ENCODE peak calls at places on chromosomes 4 and X, in eight cellular contexts. H, I, T, W, A, D, U and S are unnamed samples.

GRCh38 chr4:185211641-185212040 is 2.2 kb downstream of the SNX25 start:
- DNase-seq in H (no peak), I (no peak), T (no peak), W (no peak), A (no peak), D (no peak), U (no peak), S (no peak)

GRCh38 chr4:152348670-152349069 is 187.2 kb downstream of the FBXW7 start:
- DNase-seq in H (peak), I (no peak), T (peak), W (peak), A (no peak), D (peak), U (no peak), S (peak)

GRCh38 chr4:117700111-117700892 is 334.0 kb upstream of the NDST3 start:
- DNase-seq in H (no peak), I (no peak), T (peak), W (no peak), A (no peak), D (no peak), U (no peak), S (no peak)

GRCh38 chr4:37601527-37601926 is 84.6 kb downstream of the RELL1 start:
- DNase-seq in H (peak), I (no peak), T (peak), W (peak), A (no peak), D (peak), U (peak), S (no peak)

GRCh38 chr4:11228575-11228974 is 200.1 kb downstream of the HS3ST1 start:
- DNase-seq in H (no peak), I (no peak), T (peak), W (peak), A (no peak), D (no peak), U (no peak), S (no peak)

GRCh38 chr4:152036626-152037025 is 275.8 kb upstream of the GATB start:
- DNase-seq in H (peak), I (no peak), T (no peak), W (no peak), A (no peak), D (peak), U (no peak), S (no peak)

GRCh38 chrX:47662144-47662657 is 3.2 kb upstream of the UXT start:
- DNase-seq in H (peak), I (peak), T (peak), W (peak), A (peak), D (peak), U (peak), S (no peak)

GRCh38 chr4:147591048-147591577 is 26.1 kb upstream of the TMEM184C start:
- DNase-seq in H (no peak), I (no peak), T (no peak), W (peak), A (no peak), D (no peak), U (no peak), S (no peak)

GRCh38 chrX:75131973-75132627 is 24.0 kb downstream of the ABCB7 start:
- DNase-seq in H (no peak), I (no peak), T (no peak), W (no peak), A (no peak), D (no peak), U (no peak), S (no peak)

GRCh38 chr4:39353478-39354177 is 12.5 kb downstream of the RFC1 start:
- DNase-seq in H (peak), I (peak), T (no peak), W (peak), A (no peak), D (peak), U (no peak), S (peak)

GRCh38 chr4:92305148-92305877 is 1.5 kb downstream of the GRID2 start:
- DNase-seq in H (peak), I (no peak), T (peak), W (peak), A (peak), D (peak), U (peak), S (peak)

GRCh38 chrX:34377645-34378044 is 245.5 kb upstream of the FAM47A start:
- DNase-seq in H (no peak), I (no peak), T (no peak), W (no peak), A (no peak), D (no peak), U (no peak), S (no peak)

GRCh38 chrX:34382416-34382815 is 250.3 kb upstream of the FAM47A start:
- DNase-seq in H (peak), I (no peak), T (peak), W (peak), A (no peak), D (peak), U (peak), S (no peak)

GRCh38 chrX:34381241-34381640 is 249.1 kb upstream of the FAM47A start:
- DNase-seq in H (no peak), I (no peak), T (no peak), W (peak), A (no peak), D (no peak), U (peak), S (no peak)

DNA sequence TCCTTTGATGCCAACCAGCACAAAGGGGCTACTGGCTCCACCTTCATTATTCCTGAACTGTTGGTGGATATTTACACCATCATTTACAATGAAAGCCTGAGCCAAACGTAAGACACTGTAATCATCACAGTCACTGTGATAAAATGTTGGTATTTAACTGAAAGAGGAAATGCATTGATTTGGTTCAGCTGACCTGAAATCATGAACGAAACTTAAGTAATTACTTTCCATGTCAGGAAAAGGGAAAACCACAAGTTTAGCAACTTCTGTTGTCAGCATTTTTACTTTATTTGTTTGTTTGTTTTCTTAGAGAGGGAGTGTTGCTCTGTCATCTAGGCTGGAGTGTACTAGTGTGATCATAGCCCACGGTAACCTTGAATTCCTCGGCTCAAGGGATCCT is 247.8 kb upstream of the FAM47A start:
- DNase-seq in H (no peak), I (no peak), T (no peak), W (peak), A (no peak), D (no peak), U (no peak), S (no peak)
- H3K4me3 ChIP-seq in H (no peak), I (no peak), T (no peak), W (no peak), A (no peak), D (no peak), U (no peak), S (no peak)

GRCh38 chrX:154802838-154803410 is 2.4 kb downstream of the MPP1 start:
- DNase-seq in H (no peak), I (no peak), T (no peak), W (no peak), A (no peak), D (no peak), U (no peak), S (no peak)
- H3K4me3 ChIP-seq in H (no peak), I (no peak), T (no peak), W (no peak), A (no peak), D (no peak), U (no peak), S (no peak)

DNA sequence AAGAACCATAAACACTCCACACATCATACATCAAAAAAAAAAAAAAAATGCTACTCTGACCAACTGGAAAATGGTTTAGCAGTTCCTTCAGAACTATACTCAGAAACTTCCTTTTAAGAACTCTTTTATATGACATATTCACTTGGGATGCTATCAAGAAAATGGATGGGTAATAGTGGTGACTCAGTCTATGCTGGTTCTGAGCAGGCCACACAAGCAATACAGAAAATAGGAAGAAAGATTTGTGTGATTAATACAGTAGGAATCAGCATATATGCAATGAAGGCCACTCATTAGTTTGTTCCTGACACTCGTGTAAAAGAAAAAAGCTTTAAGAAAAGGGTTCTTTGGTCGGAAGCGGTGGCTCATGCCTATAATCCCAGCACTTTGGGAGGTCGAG is 123.5 kb upstream of the FAT4 start:
- DNase-seq in H (peak), I (peak), T (peak), W (peak), A (no peak), D (peak), U (peak), S (no peak)
- H3K4me3 ChIP-seq in H (no peak), I (no peak), T (no peak), W (no peak), A (no peak), D (no peak), U (no peak), S (no peak)

DNA sequence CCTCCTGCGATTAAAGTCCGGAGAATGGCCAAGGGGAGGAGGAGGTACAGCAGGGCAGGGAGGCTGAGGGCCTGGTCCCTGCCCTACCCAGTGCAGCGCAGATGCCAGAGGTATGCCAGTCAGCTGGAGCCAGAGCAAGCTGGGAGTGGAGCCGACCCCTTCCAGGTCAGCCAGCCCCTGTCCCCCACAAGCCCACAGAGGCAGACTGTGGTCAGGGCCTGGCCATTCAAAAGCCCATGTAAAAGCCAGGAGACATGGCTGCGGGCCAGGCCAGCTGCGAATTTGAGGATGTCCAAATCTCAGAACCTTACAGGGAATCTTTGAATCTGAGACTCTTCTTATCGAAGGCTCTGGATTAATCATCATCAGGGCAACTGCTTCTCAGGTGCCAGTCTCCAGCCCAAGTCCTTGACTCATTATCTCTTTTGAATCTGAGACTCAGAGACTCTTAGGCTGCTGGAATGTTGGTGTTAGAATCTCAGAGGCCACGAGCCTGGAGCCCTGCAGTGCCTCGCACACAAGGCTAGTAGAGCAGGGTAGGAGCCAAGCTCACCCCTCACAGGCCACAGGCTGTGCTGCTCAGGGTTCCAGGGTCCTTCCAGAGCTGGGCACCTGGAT is 572 bp downstream of the IQSEC2 start:
- DNase-seq in H (peak), I (no peak), T (peak), W (peak), A (peak), D (peak), U (peak), S (no peak)
- H3K4me3 ChIP-seq in H (peak), I (peak), T (peak), W (peak), A (peak), D (peak), U (peak), S (peak)

GRCh38 chr4:8177544-8177943 is 18.9 kb upstream of the ABLIM2 start:
- DNase-seq in H (no peak), I (no peak), T (no peak), W (no peak), A (no peak), D (no peak), U (no peak), S (peak)

GRCh38 chr4:8173641-8174242 is 15.1 kb upstream of the ABLIM2 start:
- DNase-seq in H (no peak), I (no peak), T (peak), W (no peak), A (no peak), D (no peak), U (no peak), S (no peak)

GRCh38 chr4:8175686-8176085 is 17.1 kb upstream of the ABLIM2 start:
- DNase-seq in H (no peak), I (no peak), T (no peak), W (no peak), A (no peak), D (no peak), U (no peak), S (no peak)

GRCh38 chr4:8176547-8177399 is 18.2 kb upstream of the ABLIM2 start:
- DNase-seq in H (peak), I (no peak), T (peak), W (peak), A (peak), D (peak), U (peak), S (peak)

GRCh38 chr4:8174970-8175369 is 16.4 kb upstream of the ABLIM2 start:
- DNase-seq in H (no peak), I (no peak), T (no peak), W (no peak), A (no peak), D (no peak), U (no peak), S (no peak)
- H3K4me3 ChIP-seq in H (no peak), I (no peak), T (no peak), W (no peak), A (no peak), D (no peak), U (no peak), S (no peak)

GRCh38 chr4:25368315-25368714 is 8.7 kb upstream of the ANAPC4 start:
- DNase-seq in H (no peak), I (no peak), T (no peak), W (no peak), A (no peak), D (no peak), U (no peak), S (no peak)

GRCh38 chr4:25367004-25367621 is 9.9 kb upstream of the ANAPC4 start:
- DNase-seq in H (peak), I (no peak), T (peak), W (peak), A (no peak), D (peak), U (no peak), S (peak)

GRCh38 chr4:25370242-25370641 is 6.8 kb upstream of the ANAPC4 start:
- DNase-seq in H (no peak), I (no peak), T (no peak), W (no peak), A (no peak), D (no peak), U (no peak), S (no peak)

DNA sequence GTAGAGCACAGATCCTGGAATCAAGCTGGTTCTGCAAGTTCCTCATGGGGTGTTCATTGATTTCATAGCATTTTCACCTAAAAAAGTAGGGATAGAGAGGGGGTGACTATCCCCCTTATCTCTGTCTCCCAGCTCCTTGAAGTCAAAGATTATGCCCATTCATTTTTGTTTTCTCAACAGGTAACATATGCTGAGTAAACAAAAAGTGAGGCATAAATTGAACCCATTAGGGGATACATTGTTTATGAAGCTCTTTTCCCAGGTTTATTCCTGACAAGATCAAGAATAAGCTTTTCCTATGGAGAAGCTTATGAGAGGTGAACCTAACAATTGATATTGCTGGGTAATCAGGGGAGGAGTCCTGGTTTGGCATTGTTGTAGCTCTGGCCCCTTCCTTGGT is 9.2 kb upstream of the ANAPC4 start:
- DNase-seq in H (no peak), I (no peak), T (no peak), W (no peak), A (no peak), D (no peak), U (no peak), S (no peak)
- H3K4me3 ChIP-seq in H (no peak), I (no peak), T (no peak), W (no peak), A (no peak), D (no peak), U (no peak), S (no peak)

DNA sequence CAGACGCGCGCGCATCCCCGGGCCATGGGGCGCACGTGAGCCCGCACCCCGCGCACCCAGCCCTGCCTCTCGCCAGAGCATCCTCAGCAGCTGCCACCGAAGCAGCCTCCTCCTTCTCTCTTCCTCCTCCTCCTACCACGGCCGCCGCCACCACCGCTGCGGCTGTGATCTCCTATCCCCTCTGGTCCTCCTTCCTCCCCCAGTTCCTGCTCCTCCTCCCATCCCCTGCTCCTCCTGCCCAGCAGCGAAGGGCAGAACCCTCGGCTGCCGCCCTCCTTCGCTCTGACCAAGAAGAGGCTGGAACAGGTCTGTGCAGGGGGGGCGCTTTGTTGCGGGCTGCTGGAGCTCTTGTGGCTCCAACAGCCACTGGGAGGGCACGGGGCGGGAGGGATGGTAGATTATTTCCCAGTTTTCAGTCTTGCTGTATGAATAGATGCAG is 148.7 kb upstream of the CHRDL1 start:
- DNase-seq in H (peak), I (no peak), T (no peak), W (no peak), A (no peak), D (no peak), U (no peak), S (peak)
- H3K4me3 ChIP-seq in H (no peak), I (no peak), T (no peak), W (no peak), A (no peak), D (no peak), U (peak), S (peak)

GRCh38 chrX:24996096-24996709 is 19.6 kb downstream of the ARX start:
- DNase-seq in H (no peak), I (no peak), T (no peak), W (no peak), A (no peak), D (no peak), U (no peak), S (no peak)
- H3K4me3 ChIP-seq in H (no peak), I (no peak), T (no peak), W (no peak), A (no peak), D (no peak), U (no peak), S (no peak)